ENCODE peak calls at places on chromosomes 13 and 19, in six cellular contexts. One of them, this sample, is unnamed.
A peak's percentile ranks its signal among the peaks of the same experiment; 100 is the strongest.

GRCh38 chr13:70117506-70117905 is 9.3 kb upstream of the KLHL1 start:
- DNase-seq in H1: no peak
- DNase-seq in heart right ventricle: no peak
- DNase-seq in neuronal stem cell: no peak
- DNase-seq in A673: no peak
- DNase-seq in mucosa of descending colon: no peak
- DNase-seq in this sample: no peak

GRCh38 chr13:64510698-64511097 is 2719.4 kb downstream of the PCDH9 start:
- DNase-seq in H1: no peak
- DNase-seq in heart right ventricle: no peak
- DNase-seq in neuronal stem cell: no peak
- DNase-seq in A673: no peak
- DNase-seq in mucosa of descending colon: no peak
- DNase-seq in this sample: no peak

GRCh38 chr19:38684078-38684861 is 36.8 kb downstream of the ACTN4 start:
- DNase-seq in H1: no peak
- DNase-seq in heart right ventricle: peak; percentile 55
- DNase-seq in neuronal stem cell: no peak
- DNase-seq in A673: peak; percentile 76
- DNase-seq in mucosa of descending colon: peak; percentile 91
- DNase-seq in this sample: no peak

GRCh38 chr19:35055715-35056179 is 14.2 kb downstream of the HPN start:
- DNase-seq in H1: peak; percentile 75
- DNase-seq in heart right ventricle: no peak
- DNase-seq in neuronal stem cell: no peak
- DNase-seq in A673: no peak
- DNase-seq in mucosa of descending colon: peak; percentile 44
- DNase-seq in this sample: no peak

GRCh38 chr19:39199025-39199424 is 2.3 kb downstream of the NCCRP1 start:
- DNase-seq in H1: no peak
- DNase-seq in heart right ventricle: no peak
- DNase-seq in neuronal stem cell: no peak
- DNase-seq in A673: no peak
- DNase-seq in mucosa of descending colon: no peak
- DNase-seq in this sample: peak; percentile 93

GRCh38 chr19:57241181-57241580 is 749 bp downstream of the ZNF805 start:
- DNase-seq in H1: no peak
- DNase-seq in heart right ventricle: no peak
- DNase-seq in neuronal stem cell: no peak
- DNase-seq in A673: no peak
- DNase-seq in mucosa of descending colon: no peak
- DNase-seq in this sample: no peak

GRCh38 chr19:5903054-5903501 is 512 bp downstream of the NDUFA11 start:
- DNase-seq in H1: no peak
- DNase-seq in heart right ventricle: no peak
- DNase-seq in neuronal stem cell: no peak
- DNase-seq in A673: no peak
- DNase-seq in mucosa of descending colon: no peak
- DNase-seq in this sample: no peak

GRCh38 chr13:99145461-99145860 is 55.2 kb upstream of the UBAC2 start:
- DNase-seq in H1: no peak
- DNase-seq in heart right ventricle: no peak
- DNase-seq in neuronal stem cell: no peak
- DNase-seq in A673: no peak
- DNase-seq in mucosa of descending colon: no peak
- DNase-seq in this sample: no peak

GRCh38 chr13:45040626-45041025 is 51.3 kb downstream of the GPALPP1 start:
- DNase-seq in H1: no peak
- DNase-seq in heart right ventricle: no peak
- DNase-seq in neuronal stem cell: no peak
- DNase-seq in A673: peak; percentile 35
- DNase-seq in mucosa of descending colon: no peak
- DNase-seq in this sample: no peak

GRCh38 chr13:98300956-98301641 is 124.0 kb upstream of the RNF113B start:
- DNase-seq in H1: no peak
- DNase-seq in heart right ventricle: no peak
- DNase-seq in neuronal stem cell: no peak
- DNase-seq in A673: no peak
- DNase-seq in mucosa of descending colon: no peak
- DNase-seq in this sample: peak; percentile 25

GRCh38 chr13:65768545-65768944 is 1461.6 kb downstream of the PCDH9 start:
- DNase-seq in H1: peak; percentile 21
- DNase-seq in heart right ventricle: no peak
- DNase-seq in neuronal stem cell: no peak
- DNase-seq in A673: no peak
- DNase-seq in mucosa of descending colon: no peak
- DNase-seq in this sample: no peak

GRCh38 chr19:45097450-45097775 is 4.4 kb downstream of the PPP1R37 start:
- DNase-seq in H1: no peak
- DNase-seq in heart right ventricle: no peak
- DNase-seq in neuronal stem cell: no peak
- DNase-seq in A673: no peak
- DNase-seq in mucosa of descending colon: no peak
- DNase-seq in this sample: no peak

GRCh38 chr19:45099465-45100201 is 6.7 kb downstream of the PPP1R37 start:
- DNase-seq in H1: no peak
- DNase-seq in heart right ventricle: no peak
- DNase-seq in neuronal stem cell: no peak
- DNase-seq in A673: no peak
- DNase-seq in mucosa of descending colon: no peak
- DNase-seq in this sample: no peak

GRCh38 chr19:45096700-45097099 is 3.7 kb downstream of the PPP1R37 start:
- DNase-seq in H1: no peak
- DNase-seq in heart right ventricle: no peak
- DNase-seq in neuronal stem cell: no peak
- DNase-seq in A673: no peak
- DNase-seq in mucosa of descending colon: no peak
- DNase-seq in this sample: no peak

GRCh38 chr19:45098521-45099464 is 5.8 kb downstream of the PPP1R37 start:
- DNase-seq in H1: no peak
- DNase-seq in heart right ventricle: peak; percentile 34
- DNase-seq in neuronal stem cell: no peak
- DNase-seq in A673: peak; percentile 63
- DNase-seq in mucosa of descending colon: no peak
- DNase-seq in this sample: no peak

GRCh38 chr19:45097776-45098520 is 5.0 kb downstream of the PPP1R37 start:
- DNase-seq in H1: no peak
- DNase-seq in heart right ventricle: no peak
- DNase-seq in neuronal stem cell: no peak
- DNase-seq in A673: peak; percentile 29
- DNase-seq in mucosa of descending colon: no peak
- DNase-seq in this sample: no peak
- H3K36me3 ChIP-seq in H1: no peaks in the 10 kb centered on the region
- H3K36me3 ChIP-seq in heart right ventricle: peaks cover 8% of the 10 kb centered on the region
- H3K36me3 ChIP-seq in neuronal stem cell: peaks cover 16% of the 10 kb centered on the region
- H3K36me3 ChIP-seq in A673: no peaks in the 10 kb centered on the region
- H3K36me3 ChIP-seq in mucosa of descending colon: no peaks in the 10 kb centered on the region
- H3K36me3 ChIP-seq in this sample: no peaks in the 10 kb centered on the region

DNA sequence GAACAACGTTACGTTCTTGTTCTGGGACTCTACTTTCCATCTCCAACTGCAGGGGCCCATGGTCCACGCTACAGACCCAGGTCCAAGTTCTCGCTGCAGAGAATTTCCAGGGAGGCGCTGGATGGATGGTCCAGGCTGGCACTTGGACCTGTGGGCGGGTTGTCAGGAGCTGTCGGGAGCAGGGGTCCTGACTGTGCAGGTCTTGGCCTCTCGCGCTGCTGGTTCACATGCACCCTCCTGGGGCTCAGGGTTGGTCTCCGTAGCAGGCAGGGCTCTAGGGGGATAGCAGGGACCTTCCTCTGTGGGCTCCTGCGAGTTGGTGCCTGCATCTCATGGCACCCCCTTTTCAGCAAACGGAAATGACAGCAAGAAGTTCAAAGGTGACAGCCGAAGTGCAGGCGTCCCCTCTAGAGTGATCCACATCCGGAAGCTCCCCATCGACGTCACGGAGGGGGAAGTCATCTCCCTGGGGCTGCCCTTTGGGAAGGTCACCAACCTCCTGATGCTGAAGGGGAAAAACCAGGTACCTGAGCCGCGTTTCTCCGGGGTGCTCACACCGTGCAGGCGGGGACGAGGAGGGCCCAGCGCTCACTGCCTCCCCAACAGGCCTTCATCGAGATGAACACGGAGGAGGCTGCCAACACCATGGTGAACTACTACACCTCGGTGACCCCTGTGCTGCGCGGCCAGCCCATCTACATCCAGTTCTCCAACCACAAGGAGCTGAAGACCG is 6.6 kb downstream of the PTBP1 start:
- DNase-seq in H1: no peak
- DNase-seq in heart right ventricle: no peak
- DNase-seq in neuronal stem cell: no peak
- DNase-seq in A673: no peak
- DNase-seq in mucosa of descending colon: no peak
- DNase-seq in this sample: no peak
- H3K36me3 ChIP-seq in H1: peaks cover 83% of the 10 kb centered on the region
- H3K36me3 ChIP-seq in heart right ventricle: peaks cover 90% of the 10 kb centered on the region
- H3K36me3 ChIP-seq in neuronal stem cell: peaks cover 100% of the 10 kb centered on the region
- H3K36me3 ChIP-seq in A673: peaks cover 86% of the 10 kb centered on the region
- H3K36me3 ChIP-seq in mucosa of descending colon: peaks cover 45% of the 10 kb centered on the region
- H3K36me3 ChIP-seq in this sample: peaks cover 51% of the 10 kb centered on the region

GRCh38 chr13:113458218-113459065 is 5.2 kb upstream of the ADPRHL1 start:
- DNase-seq in H1: no peak
- DNase-seq in heart right ventricle: no peak
- DNase-seq in neuronal stem cell: no peak
- DNase-seq in A673: peak; percentile 93
- DNase-seq in mucosa of descending colon: no peak
- DNase-seq in this sample: no peak
- H3K36me3 ChIP-seq in H1: peaks cover 64% of the 10 kb centered on the region
- H3K36me3 ChIP-seq in heart right ventricle: peaks cover 87% of the 10 kb centered on the region
- H3K36me3 ChIP-seq in neuronal stem cell: peaks cover 90% of the 10 kb centered on the region
- H3K36me3 ChIP-seq in A673: peaks cover 30% of the 10 kb centered on the region
- H3K36me3 ChIP-seq in mucosa of descending colon: peaks cover 14% of the 10 kb centered on the region
- H3K36me3 ChIP-seq in this sample: peaks cover 8% of the 10 kb centered on the region

GRCh38 chr13:100630564-100630963 is 42.0 kb upstream of the GGACT start:
- DNase-seq in H1: no peak
- DNase-seq in heart right ventricle: no peak
- DNase-seq in neuronal stem cell: peak; percentile 52
- DNase-seq in A673: peak; percentile 85
- DNase-seq in mucosa of descending colon: no peak
- DNase-seq in this sample: no peak
- H3K36me3 ChIP-seq in H1: peaks cover 42% of the 10 kb centered on the region
- H3K36me3 ChIP-seq in heart right ventricle: peaks cover 93% of the 10 kb centered on the region
- H3K36me3 ChIP-seq in neuronal stem cell: peaks cover 83% of the 10 kb centered on the region
- H3K36me3 ChIP-seq in A673: peaks cover 28% of the 10 kb centered on the region
- H3K36me3 ChIP-seq in mucosa of descending colon: no peaks in the 10 kb centered on the region
- H3K36me3 ChIP-seq in this sample: no peaks in the 10 kb centered on the region

GRCh38 chr19:55305983-55306562 is 19.1 kb downstream of the TMEM150B start:
- DNase-seq in H1: no peak
- DNase-seq in heart right ventricle: no peak
- DNase-seq in neuronal stem cell: no peak
- DNase-seq in A673: no peak
- DNase-seq in mucosa of descending colon: no peak
- DNase-seq in this sample: no peak
- H3K36me3 ChIP-seq in H1: peaks cover 56% of the 10 kb centered on the region
- H3K36me3 ChIP-seq in heart right ventricle: peaks cover 52% of the 10 kb centered on the region
- H3K36me3 ChIP-seq in neuronal stem cell: peaks cover 83% of the 10 kb centered on the region
- H3K36me3 ChIP-seq in A673: peaks cover 50% of the 10 kb centered on the region
- H3K36me3 ChIP-seq in mucosa of descending colon: no peaks in the 10 kb centered on the region
- H3K36me3 ChIP-seq in this sample: no peaks in the 10 kb centered on the region

DNA sequence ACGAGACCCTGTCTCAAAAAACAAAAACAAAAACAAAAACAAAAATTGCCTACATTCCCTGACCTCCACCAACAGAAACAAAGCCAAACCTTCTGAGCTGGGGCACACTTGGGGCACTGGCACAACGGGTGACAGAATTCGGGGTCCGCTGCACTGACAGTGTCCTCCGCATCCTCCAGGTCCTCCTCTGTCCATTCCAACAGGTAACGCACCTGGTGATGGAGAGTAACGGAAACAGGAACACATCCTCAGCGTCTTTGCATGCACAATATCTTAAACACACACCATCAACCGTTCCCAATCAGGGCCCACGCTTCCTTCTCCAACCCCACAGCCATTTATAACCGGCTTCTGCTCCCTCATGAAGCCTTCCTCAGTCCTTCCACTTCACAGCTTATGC is 34.6 kb downstream of the PDCD5 start:
- DNase-seq in H1: no peak
- DNase-seq in heart right ventricle: no peak
- DNase-seq in neuronal stem cell: no peak
- DNase-seq in A673: no peak
- DNase-seq in mucosa of descending colon: no peak
- DNase-seq in this sample: no peak
- H3K36me3 ChIP-seq in H1: peaks cover 41% of the 10 kb centered on the region
- H3K36me3 ChIP-seq in heart right ventricle: peaks cover 100% of the 10 kb centered on the region
- H3K36me3 ChIP-seq in neuronal stem cell: peaks cover 64% of the 10 kb centered on the region
- H3K36me3 ChIP-seq in A673: peaks cover 17% of the 10 kb centered on the region
- H3K36me3 ChIP-seq in mucosa of descending colon: peaks cover 9% of the 10 kb centered on the region
- H3K36me3 ChIP-seq in this sample: no peaks in the 10 kb centered on the region

DNA sequence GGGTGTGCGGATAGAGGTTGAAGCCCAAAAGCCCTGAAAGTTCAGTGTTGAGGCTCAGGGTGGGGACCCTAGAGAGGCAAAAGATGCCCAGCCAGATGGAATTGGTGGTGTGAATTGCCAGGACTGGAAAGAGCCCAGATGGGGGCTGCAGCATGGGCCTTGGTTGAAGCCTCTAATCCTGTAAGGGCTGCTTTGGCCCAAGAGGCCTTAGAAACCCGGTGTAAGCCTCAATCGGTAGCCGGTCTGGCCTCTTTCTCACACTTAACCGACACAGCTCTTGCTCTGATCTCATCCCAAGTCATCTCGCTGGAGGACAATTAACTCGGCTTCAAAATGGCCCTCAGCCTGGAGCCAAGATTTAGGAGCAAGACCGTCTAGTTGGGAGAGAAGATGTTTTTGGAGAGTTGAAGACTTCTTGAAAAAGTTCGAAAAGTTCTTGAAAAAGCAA is 2.0 kb downstream of the TPM4 start:
- DNase-seq in H1: no peak
- DNase-seq in heart right ventricle: no peak
- DNase-seq in neuronal stem cell: peak; percentile 15
- DNase-seq in A673: peak; percentile 71
- DNase-seq in mucosa of descending colon: no peak
- DNase-seq in this sample: no peak
- H3K36me3 ChIP-seq in H1: peaks cover 22% of the 10 kb centered on the region
- H3K36me3 ChIP-seq in heart right ventricle: peaks cover 30% of the 10 kb centered on the region
- H3K36me3 ChIP-seq in neuronal stem cell: peaks cover 37% of the 10 kb centered on the region
- H3K36me3 ChIP-seq in A673: peaks cover 31% of the 10 kb centered on the region
- H3K36me3 ChIP-seq in mucosa of descending colon: no peaks in the 10 kb centered on the region
- H3K36me3 ChIP-seq in this sample: peaks cover 5% of the 10 kb centered on the region

This sample was measured in pancreas.